ENCODE peak calls at places on chromosomes 2 and 18, in four cellular contexts. B is K562, F is H1, E is HepG2. H is an unnamed sample.

GRCh38 chr18:33761363-33761762 is 183.3 kb downstream of the ASXL3 start:
- DNase-seq in B (no peak), F (no peak), E (no peak), H (no peak)

GRCh38 chr2:204436267-204436666 is 109.0 kb upstream of the PARD3B start:
- DNase-seq in B (no peak), F (no peak), E (peak; percentile 45), H (no peak)

GRCh38 chr2:236354056-236354940 is 90.1 kb upstream of the ASB18 start:
- DNase-seq in B (no peak), F (no peak), E (no peak), H (no peak)

GRCh38 chr2:69997296-69998184 is 36.1 kb upstream of the ASPRV1 start:
- DNase-seq in B (peak; percentile 68), F (no peak), E (no peak), H (no peak)

GRCh38 chr2:5444854-5445253 is 247.3 kb upstream of the SOX11 start:
- DNase-seq in B (no peak), F (no peak), E (no peak), H (no peak)

GRCh38 chr18:59902180-59902992 is 2.6 kb downstream of the PMAIP1 start:
- DNase-seq in B (no peak), F (no peak), E (no peak), H (no peak)

GRCh38 chr2:134408791-134409190 is 154.9 kb downstream of the MGAT5 start:
- DNase-seq in B (no peak), F (no peak), E (no peak), H (no peak)

GRCh38 chr2:38602732-38603401 is at the start of gene HNRNPLL:
- DNase-seq in B (peak; percentile 97), F (peak; percentile 92), E (peak; percentile 96), H (no peak)

GRCh38 chr18:12608292-12608691 is 49.6 kb downstream of the SPIRE1 start:
- DNase-seq in B (no peak), F (no peak), E (peak; percentile 73), H (no peak)

GRCh38 chr2:158009425-158009824 is 92.3 kb upstream of the UPP2 start:
- DNase-seq in B (no peak), F (no peak), E (no peak), H (no peak)

GRCh38 chr18:51066273-51066672 is 36.3 kb downstream of the SMAD4 start:
- DNase-seq in B (no peak), F (no peak), E (no peak), H (no peak)

GRCh38 chr18:8942021-8942908 is 160.2 kb upstream of the NDUFV2 start:
- DNase-seq in B (no peak), F (no peak), E (no peak), H (no peak)

GRCh38 chr2:229873123-229873581 is 48.7 kb downstream of the TRIP12 start:
- DNase-seq in B (no peak), F (no peak), E (no peak), H (peak; percentile 37)

GRCh38 chr2:47309952-47310800 is 92.8 kb upstream of the MSH2 start:
- DNase-seq in B (peak; percentile 70), F (no peak), E (peak; percentile 96), H (peak; percentile 100)

GRCh38 chr2:191165190-191165643 is 14.4 kb upstream of the STAT4 start:
- DNase-seq in B (peak; percentile 13), F (no peak), E (peak; percentile 23), H (no peak)

GRCh38 chr2:70261501-70261900 is 3.6 kb downstream of the PCYOX1 start:
- DNase-seq in B (no peak), F (no peak), E (no peak), H (no peak)

GRCh38 chr2:62423235-62423634 is 82.8 kb downstream of the TMEM17 start:
- DNase-seq in B (no peak), F (no peak), E (peak; percentile 71), H (no peak)

GRCh38 chr2:74747411-74748080 is 86.4 kb upstream of the HK2 start:
- DNase-seq in B (no peak), F (no peak), E (peak; percentile 90), H (no peak)

GRCh38 chr2:223469270-223470057 is 132.7 kb downstream of the SCG2 start:
- DNase-seq in B (no peak), F (no peak), E (no peak), H (no peak)

GRCh38 chr18:57430166-57430958 is 4.8 kb upstream of the ONECUT2 start:
- DNase-seq in B (peak; percentile 2), F (no peak), E (no peak), H (no peak)

GRCh38 chr2:203940039-203940438 is 3.5 kb downstream of the ICOS start:
- DNase-seq in B (no peak), F (no peak), E (no peak), H (no peak)

GRCh38 chr2:165470351-165470750 is 853 bp downstream of the CSRNP3 start:
- DNase-seq in B (no peak), F (no peak), E (no peak), H (no peak)

GRCh38 chr18:3305354-3305762 is 43.4 kb downstream of the MYL12B start:
- DNase-seq in B (no peak), F (no peak), E (no peak), H (no peak)

DNA sequence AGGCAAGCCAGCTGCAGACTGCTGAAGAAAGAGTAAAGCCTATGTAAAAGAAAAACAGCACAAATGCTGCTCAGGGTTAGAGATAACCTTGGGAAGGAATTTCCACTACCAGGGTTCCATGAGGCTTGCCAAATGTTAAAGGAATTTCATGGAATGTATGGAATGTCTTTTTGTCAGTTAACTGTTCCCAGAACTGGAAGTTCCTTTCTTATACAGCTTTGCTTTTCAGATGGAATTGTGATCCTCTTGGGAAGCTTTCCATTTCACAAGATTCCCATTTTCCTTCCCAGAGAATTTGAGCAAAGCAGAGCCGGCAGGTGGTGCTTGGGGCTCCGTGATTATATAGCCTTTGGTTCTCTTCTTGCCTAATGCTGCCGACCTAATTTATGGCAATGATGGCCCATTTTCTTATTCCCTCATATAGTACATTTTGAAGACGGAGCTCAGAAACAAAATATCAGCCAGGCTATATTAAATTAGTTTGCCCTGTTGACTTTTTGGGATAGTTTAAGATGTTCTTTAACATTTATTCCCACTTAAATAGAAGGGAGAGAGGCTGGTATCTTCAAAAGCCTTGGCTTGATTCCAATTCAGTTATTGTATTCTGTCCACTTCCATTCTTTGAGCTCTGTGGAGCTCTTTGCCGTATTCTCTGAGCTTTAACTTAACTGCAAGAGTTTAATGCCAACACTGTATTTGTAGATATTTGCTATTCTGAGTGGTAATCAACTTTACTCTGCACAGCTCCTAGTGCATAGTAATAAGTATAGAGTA is 162.3 kb downstream of the PHLPP1 start:
- DNase-seq in B (no peak), F (peak; percentile 63), E (peak; percentile 30), H (no peak)
- TF ChIP-seq CBX5 in B (no peak), F (no peak), E (no peak), H (no peak)

DNA sequence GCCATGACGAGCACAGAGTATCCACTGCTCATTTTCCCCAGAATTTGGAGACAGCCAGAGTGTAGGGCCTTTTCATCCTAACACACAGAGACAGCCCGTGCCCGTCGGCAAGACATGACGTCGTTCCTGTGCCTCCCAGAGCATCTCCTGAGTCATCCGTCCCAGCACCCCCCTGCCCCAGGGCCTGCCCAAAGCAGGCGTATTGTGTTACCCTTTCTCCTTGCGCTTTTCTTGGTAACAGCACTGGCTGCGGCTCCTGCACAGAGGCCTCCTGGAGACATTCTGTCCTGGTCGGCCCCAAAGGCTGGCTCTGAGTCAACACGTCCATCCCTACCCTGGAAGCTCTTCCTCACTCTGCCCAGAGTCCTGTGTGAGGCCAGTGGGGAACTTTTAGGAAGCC is 217.1 kb downstream of the KLHL29 start:
- DNase-seq in B (no peak), F (no peak), E (no peak), H (no peak)
- TF ChIP-seq CBX5 in B (no peak), F (no peak), E (no peak), H (no peak)

GRCh38 chr2:127049927-127050802 is 56.8 kb downstream of the BIN1 start:
- DNase-seq in B (peak; percentile 88), F (peak; percentile 41), E (peak; percentile 24), H (no peak)
- TF ChIP-seq CBX5 in B (no peak), F (no peak), E (peak; percentile 67), H (no peak)

DNA sequence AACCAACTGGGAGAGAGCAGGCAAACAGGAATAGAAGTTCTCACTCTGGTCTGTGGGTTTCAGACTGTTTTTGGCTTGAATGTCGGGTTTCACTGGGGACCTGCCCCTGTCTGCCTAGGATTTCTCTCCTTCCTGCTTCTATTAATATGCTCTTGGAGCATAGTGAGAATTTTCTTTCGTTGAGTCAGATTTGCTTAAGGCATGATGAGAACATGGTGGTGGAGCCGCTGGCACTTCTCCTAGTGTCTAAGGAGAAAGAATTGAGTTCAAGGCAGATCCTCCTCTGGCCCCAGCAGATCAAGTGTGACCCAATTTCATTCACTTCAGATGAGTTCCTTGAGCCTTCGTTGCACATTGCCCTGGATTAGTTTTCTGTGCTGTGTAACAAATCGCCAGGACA is 103.9 kb upstream of the HS6ST1 start:
- DNase-seq in B (no peak), F (no peak), E (no peak), H (no peak)
- TF ChIP-seq CBX5 in B (no peak), F (no peak), E (no peak), H (no peak)